ENCODE peak calls at places on chromosomes 13 and 19, in six cellular contexts. D is neuronal stem cell, H is H1, E is H9, N is IMR-90, K is mesendoderm. F is an unnamed sample.

GRCh38 chr19:58361900-58362271 is 665 bp downstream of the ZNF497 start:
- DNase-seq in D (peak; percentile 61), H (no peak), E (no peak), N (peak; percentile 47), K (peak; percentile 80), F (no peak)

GRCh38 chr13:99542788-99543406 is 41.6 kb downstream of the TM9SF2 start:
- DNase-seq in D (no peak), H (no peak), E (no peak), N (no peak), K (no peak), F (no peak)

GRCh38 chr19:46678110-46678732 is 17.2 kb upstream of the DACT3 start:
- DNase-seq in D (no peak), H (no peak), E (peak; percentile 91), N (no peak), K (peak; percentile 77), F (no peak)

GRCh38 chr13:76522083-76522755 is 364.0 kb downstream of the KCTD12 start:
- DNase-seq in D (no peak), H (no peak), E (peak; percentile 83), N (peak; percentile 37), K (peak; percentile 70), F (peak; percentile 20)

GRCh38 chr19:32358311-32358710 is 12.9 kb downstream of the ZNF507 start:
- DNase-seq in D (no peak), H (no peak), E (no peak), N (no peak), K (no peak), F (no peak)

GRCh38 chr13:73556902-73557301 is 498.1 kb downstream of the KLF5 start:
- DNase-seq in D (no peak), H (no peak), E (no peak), N (no peak), K (no peak), F (no peak)

GRCh38 chr19:29532956-29533355 is 7.2 kb downstream of the VSTM2B start:
- DNase-seq in D (no peak), H (no peak), E (peak; percentile 7), N (no peak), K (no peak), F (no peak)

GRCh38 chr13:108495686-108496363 is 133.6 kb upstream of the MYO16 start:
- DNase-seq in D (peak; percentile 50), H (no peak), E (peak; percentile 59), N (no peak), K (peak; percentile 50), F (peak; percentile 27)

GRCh38 chr13:31223215-31223614 is 23.4 kb downstream of the B3GLCT start:
- DNase-seq in D (no peak), H (no peak), E (no peak), N (no peak), K (no peak), F (no peak)

GRCh38 chr19:2335848-2336247 is 7.4 kb downstream of the SPPL2B start:
- DNase-seq in D (no peak), H (no peak), E (no peak), N (no peak), K (no peak), F (no peak)

GRCh38 chr13:46119883-46120614 is 15.2 kb upstream of the CPB2 start:
- DNase-seq in D (no peak), H (no peak), E (no peak), N (peak; percentile 19), K (peak; percentile 85), F (peak; percentile 71)

GRCh38 chr19:46408611-46409039 is 4.7 kb downstream of the CCDC8 start:
- DNase-seq in D (no peak), H (no peak), E (no peak), N (peak; percentile 28), K (peak; percentile 62), F (peak; percentile 87)

GRCh38 chr13:44854264-44855060 is 134.8 kb downstream of the NUFIP1 start:
- DNase-seq in D (no peak), H (no peak), E (no peak), N (peak; percentile 11), K (no peak), F (no peak)

GRCh38 chr13:104326523-104326922 is 1260.3 kb upstream of the SLC10A2 start:
- DNase-seq in D (no peak), H (no peak), E (no peak), N (no peak), K (no peak), F (no peak)

GRCh38 chr13:35630551-35631275 is 154.2 kb upstream of the MAB21L1 start:
- DNase-seq in D (peak; percentile 32), H (no peak), E (peak; percentile 75), N (peak; percentile 70), K (peak; percentile 94), F (peak; percentile 52)

GRCh38 chr13:27170521-27171243 is 929 bp downstream of the USP12 start:
- DNase-seq in D (peak; percentile 54), H (no peak), E (peak; percentile 69), N (no peak), K (peak; percentile 75), F (no peak)

GRCh38 chr13:46571189-46571901 is 18.4 kb downstream of the LRCH1 start:
- DNase-seq in D (no peak), H (no peak), E (no peak), N (peak; percentile 76), K (peak; percentile 29), F (peak; percentile 71)

GRCh38 chr13:46082324-46082723 is 22.5 kb downstream of the CPB2 start:
- DNase-seq in D (no peak), H (no peak), E (no peak), N (no peak), K (no peak), F (no peak)

GRCh38 chr13:93903909-93904308 is 575.6 kb downstream of the DCT start:
- DNase-seq in D (no peak), H (no peak), E (no peak), N (peak; percentile 83), K (no peak), F (peak; percentile 54)

GRCh38 chr19:33631628-33631995 is 9.9 kb downstream of the CHST8 start:
- DNase-seq in D (no peak), H (no peak), E (peak; percentile 26), N (no peak), K (no peak), F (no peak)

DNA sequence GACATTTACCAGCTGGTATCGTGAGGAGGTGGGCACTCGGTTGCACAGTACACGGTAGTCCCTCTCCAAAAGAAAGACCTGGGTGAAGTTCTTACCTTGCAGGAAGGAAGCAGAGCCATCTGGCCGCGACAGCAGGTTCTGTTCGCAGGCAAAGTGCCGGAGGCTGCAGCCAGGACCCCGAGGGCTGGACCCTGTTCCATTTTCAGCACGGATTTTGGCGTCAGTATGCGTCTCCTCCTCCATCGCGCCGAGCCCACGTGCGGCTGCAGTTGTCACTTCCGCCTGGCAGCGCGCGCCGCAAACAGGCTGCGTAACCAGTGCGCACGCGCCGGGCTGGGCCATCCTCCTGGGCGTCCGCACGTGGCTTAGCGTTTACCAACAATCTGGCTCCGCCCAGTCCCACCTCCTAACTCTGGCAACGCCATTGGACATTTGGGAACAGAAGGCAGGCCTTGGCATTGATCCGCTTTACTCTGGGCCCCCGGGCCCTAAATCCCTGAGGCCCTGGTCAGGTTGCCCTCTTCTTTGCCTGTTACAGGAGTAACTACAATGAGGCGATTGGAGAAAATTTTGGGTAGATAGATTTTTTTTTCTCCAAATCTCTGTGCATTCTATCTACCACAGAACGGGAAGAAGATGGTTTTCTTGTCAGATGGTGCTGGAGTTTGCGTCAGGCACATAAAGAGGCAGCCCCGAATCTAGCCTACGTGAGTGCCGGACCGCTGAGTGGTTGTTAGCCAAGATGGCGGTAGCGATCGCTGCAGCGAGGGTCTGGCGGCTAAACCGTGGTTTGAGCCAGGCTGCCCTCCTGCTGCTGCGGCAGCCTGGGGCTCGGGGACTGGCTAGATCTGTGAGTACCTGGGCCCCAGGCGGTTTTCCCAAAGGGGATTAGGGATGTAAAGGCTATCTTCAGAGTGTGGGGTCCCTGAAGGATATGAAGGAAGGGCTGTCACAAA is at the start of the genes BCKDHA and EXOSC5:
- DNase-seq in D (peak; percentile 99), H (peak; percentile 98), E (peak; percentile 99), N (peak; percentile 100), K (peak; percentile 100), F (peak; percentile 100)
- H2BK120ac ChIP-seq in D (no peak within 1 kb of the TSS), H (no peak within 1 kb of the TSS), E (no peak within 1 kb of the TSS), N (peak within 1 kb of the TSS; percentile 75), K (no peak within 1 kb of the TSS), F (no peak within 1 kb of the TSS)

GRCh38 chr19:38665219-38665931 is 17.9 kb downstream of the ACTN4 start:
- DNase-seq in D (no peak), H (no peak), E (no peak), N (no peak), K (no peak), F (no peak)
- H2BK120ac ChIP-seq in D (peak overlapping the region; percentile 27), H (peak overlapping the region; percentile 25), E (no peak overlapping the region), N (peak overlapping the region; percentile 99), K (no peak overlapping the region), F (peak overlapping the region; percentile 37)

GRCh38 chr19:41785653-41786052 is 10.7 kb upstream of the CEACAM3 start:
- DNase-seq in D (peak; percentile 63), H (peak; percentile 41), E (peak; percentile 86), N (peak; percentile 65), K (peak; percentile 87), F (peak; percentile 61)

DNA sequence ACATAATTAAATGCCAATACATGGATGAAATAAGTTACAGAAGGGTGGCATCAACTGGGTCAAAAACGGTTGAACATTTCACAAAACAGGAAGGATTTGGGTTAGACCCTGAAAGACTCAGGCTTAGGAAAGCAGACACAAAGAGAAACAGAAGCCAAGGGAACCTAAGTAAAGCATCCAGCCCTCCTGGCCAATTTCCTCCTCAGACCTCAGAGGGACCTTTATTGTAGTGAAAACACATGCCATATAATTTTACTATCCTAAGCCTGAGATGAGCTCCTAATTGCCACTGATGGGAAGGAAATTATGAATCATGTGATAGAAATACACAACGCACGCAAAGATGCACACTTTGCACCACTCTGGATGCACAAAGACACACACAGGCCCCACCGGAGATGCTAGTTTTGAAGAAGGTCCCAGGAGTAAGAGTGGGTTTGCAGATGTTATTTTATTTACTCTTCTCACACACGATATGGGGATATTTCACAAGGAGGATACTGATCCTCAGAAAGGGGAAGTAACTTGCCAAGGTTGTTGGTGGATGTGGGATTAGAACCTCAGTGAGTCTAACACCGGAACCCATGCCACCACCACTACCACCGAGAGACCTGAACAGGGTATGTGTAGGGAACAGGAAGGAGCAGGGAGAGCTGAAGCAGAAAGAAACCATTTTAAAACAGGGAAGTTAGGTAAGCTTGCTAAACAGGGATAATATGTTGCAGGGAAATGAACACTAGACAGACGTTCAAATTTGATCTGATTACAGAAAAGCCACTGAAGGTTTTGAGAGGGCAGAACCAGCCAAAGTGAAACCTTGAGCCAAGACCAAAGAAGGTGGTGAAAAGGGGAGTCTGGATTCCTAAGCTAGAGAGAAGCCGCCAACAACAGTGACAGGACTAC is 11.8 kb upstream of the CEACAM3 start:
- DNase-seq in D (no peak), H (no peak), E (no peak), N (no peak), K (no peak), F (no peak)
- H2BK120ac ChIP-seq in D (no peak overlapping the region), H (no peak overlapping the region), E (no peak overlapping the region), N (no peak overlapping the region), K (no peak overlapping the region), F (no peak overlapping the region)

GRCh38 chr19:38674388-38675133 is 27.1 kb downstream of the ACTN4 start:
- DNase-seq in D (no peak), H (no peak), E (no peak), N (peak; percentile 49), K (peak; percentile 82), F (peak; percentile 68)

GRCh38 chr19:38676878-38677646 is 29.6 kb downstream of the ACTN4 start:
- DNase-seq in D (no peak), H (no peak), E (no peak), N (no peak), K (no peak), F (no peak)

GRCh38 chr19:38673030-38673429 is 25.6 kb downstream of the ACTN4 start:
- DNase-seq in D (no peak), H (no peak), E (no peak), N (no peak), K (no peak), F (no peak)

GRCh38 chr19:38676023-38676877 is 28.8 kb downstream of the ACTN4 start:
- DNase-seq in D (no peak), H (no peak), E (no peak), N (peak; percentile 78), K (no peak), F (peak; percentile 94)

GRCh38 chr19:38675611-38676010 is 28.2 kb downstream of the ACTN4 start:
- DNase-seq in D (no peak), H (no peak), E (no peak), N (no peak), K (no peak), F (no peak)
- H2BK120ac ChIP-seq in D (no peak overlapping the region), H (no peak overlapping the region), E (no peak overlapping the region), N (peak overlapping the region; percentile 17), K (no peak overlapping the region), F (peak overlapping the region; percentile 98)